ENCODE peak calls at places on chromosomes 4 and X, in six cellular contexts. H, J, X, K, E and V are unnamed samples.
A peak's percentile ranks its signal among the peaks of the same experiment; 100 is the strongest.

GRCh38 chr4:82706349-82707000 is 92.1 kb downstream of the SCD5 start:
- DNase-seq in E (no peak), K (no peak), X (no peak), H (no peak), J (no peak), V (no peak)

GRCh38 chr4:158670975-158671664 is 567 bp downstream of the C4orf46 start:
- DNase-seq in J (peak; percentile 53), K (peak; percentile 70), X (peak; percentile 85), E (peak; percentile 39), H (no peak), V (peak; percentile 31)

GRCh38 chrX:46180258-46180687 is 364.9 kb downstream of the ZNF674 start:
- DNase-seq in K (no peak), X (no peak), E (no peak), J (no peak), H (no peak), V (no peak)

GRCh38 chrX:110692876-110693275 is 102.7 kb downstream of the CHRDL1 start:
- DNase-seq in H (no peak), E (no peak), X (no peak), K (no peak), J (no peak), V (no peak)

GRCh38 chrX:31854716-31855115 is 782.9 kb upstream of the FTHL17 start:
- DNase-seq in X (no peak), E (no peak), H (no peak), K (no peak), J (no peak), V (no peak)

GRCh38 chr4:87038837-87039715 is 104.3 kb downstream of the AFF1 start:
- DNase-seq in E (no peak), H (peak; percentile 74), X (peak; percentile 54), J (no peak), K (no peak), V (no peak)

GRCh38 chr4:89121711-89122387 is 10.5 kb downstream of the TIGD2 start:
- DNase-seq in X (peak; percentile 38), K (no peak), J (no peak), H (peak; percentile 43), E (no peak), V (no peak)

GRCh38 chr4:138650917-138651564 is 364.5 kb upstream of the NOCT start:
- DNase-seq in X (peak; percentile 15), J (no peak), E (no peak), K (no peak), H (no peak), V (no peak)

GRCh38 chr4:1169691-1170096 is 2.7 kb downstream of the SPON2 start:
- DNase-seq in E (no peak), J (no peak), X (no peak), H (peak; percentile 74), K (peak; percentile 21), V (no peak)

GRCh38 chr4:174084542-174084941 is 198.9 kb downstream of the FBXO8 start:
- DNase-seq in E (no peak), J (no peak), H (no peak), K (no peak), X (no peak), V (no peak)
- H3K4me1 ChIP-seq in E (no peaks in the 10 kb centered on the region), J (no peaks in the 10 kb centered on the region), H (no peaks in the 10 kb centered on the region), K (no peaks in the 10 kb centered on the region), X (no peaks in the 10 kb centered on the region), V (no peaks in the 10 kb centered on the region)

DNA sequence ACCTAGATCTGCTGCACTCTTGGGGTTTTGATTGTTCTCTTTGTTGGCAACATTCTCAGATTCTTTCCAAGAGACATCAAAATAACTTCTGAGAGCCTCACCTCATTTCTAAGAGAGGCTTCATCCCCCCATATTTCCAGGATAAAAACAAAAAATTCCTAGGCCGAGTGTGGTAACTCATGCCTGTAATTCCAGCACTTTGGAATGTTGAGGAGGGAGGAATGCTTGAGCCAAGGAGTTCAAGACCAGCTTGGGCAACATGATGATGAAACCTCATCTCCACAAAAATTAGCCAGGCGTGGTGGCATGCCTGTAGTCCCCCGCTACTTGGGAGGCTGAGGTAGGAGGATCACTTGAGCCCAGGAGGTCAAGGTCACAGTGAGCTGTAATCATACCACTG is 477.0 kb downstream of the INPP4B start:
- DNase-seq in J (no peak), H (no peak), X (no peak), E (no peak), K (no peak), V (no peak)
- H3K4me3 ChIP-seq in J (no peak overlapping the region), H (no peak overlapping the region), X (no peak overlapping the region), E (peak overlapping the region; percentile 4), K (no peak overlapping the region), V (no peak overlapping the region)

GRCh38 chr4:153566751-153567150 is 100.6 kb downstream of the TMEM131L start:
- DNase-seq in E (no peak), K (no peak), H (no peak), J (no peak), X (no peak), V (no peak)
- H3K4me1 ChIP-seq in E (peaks cover 28% of the 10 kb centered on the region), K (peaks cover 11% of the 10 kb centered on the region), H (no peaks in the 10 kb centered on the region), J (peaks cover 64% of the 10 kb centered on the region), X (peaks cover 14% of the 10 kb centered on the region), V (no peaks in the 10 kb centered on the region)

DNA sequence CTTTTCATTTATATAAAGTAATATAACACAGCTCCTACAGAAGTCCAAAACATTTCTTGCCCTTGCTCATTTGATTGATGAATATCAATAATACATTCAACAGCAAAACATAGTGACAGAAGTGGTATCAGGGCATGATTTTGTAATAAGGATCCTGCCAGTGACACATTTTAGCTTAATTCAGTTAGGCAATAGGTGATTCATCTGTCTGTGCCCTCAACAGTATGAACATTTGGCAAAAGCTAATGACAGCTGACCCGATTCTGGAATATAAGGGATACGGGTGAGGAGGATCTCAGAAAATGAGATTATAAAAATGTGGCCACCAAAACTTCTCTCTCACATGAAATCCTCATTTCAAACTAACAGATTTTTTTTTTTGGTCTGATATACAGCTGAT is 294.0 kb downstream of the CAMK2D start:
- DNase-seq in X (no peak), J (no peak), K (no peak), E (no peak), H (no peak), V (no peak)
- H3K4me3 ChIP-seq in X (no peak overlapping the region), J (no peak overlapping the region), K (no peak overlapping the region), E (no peak overlapping the region), H (no peak overlapping the region), V (no peak overlapping the region)

DNA sequence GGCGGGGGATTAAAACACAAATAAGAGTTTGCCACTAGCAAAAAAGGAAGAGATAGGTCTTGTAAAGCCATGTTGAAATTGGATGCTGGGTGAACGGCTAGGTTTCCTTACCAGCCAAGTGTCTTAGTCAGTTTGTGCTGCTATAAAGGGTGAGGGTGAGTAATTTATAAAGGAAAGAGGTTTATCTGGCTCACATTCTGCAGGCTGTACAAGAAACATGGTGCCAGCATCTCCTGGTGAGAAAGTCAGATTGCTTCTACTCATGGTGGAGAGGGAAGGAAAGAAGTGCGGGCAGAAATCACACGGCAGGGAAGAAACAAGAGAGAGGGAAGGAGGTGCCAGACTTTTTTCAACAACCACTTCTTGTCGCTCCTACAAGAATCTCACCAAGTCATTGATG is 507.5 kb downstream of the SPOCK3 start:
- DNase-seq in X (no peak), H (no peak), K (no peak), E (no peak), J (no peak), V (no peak)
- H3K4me1 ChIP-seq in X (no peaks in the 10 kb centered on the region), H (no peaks in the 10 kb centered on the region), K (no peaks in the 10 kb centered on the region), E (no peaks in the 10 kb centered on the region), J (no peaks in the 10 kb centered on the region), V (no peaks in the 10 kb centered on the region)

DNA sequence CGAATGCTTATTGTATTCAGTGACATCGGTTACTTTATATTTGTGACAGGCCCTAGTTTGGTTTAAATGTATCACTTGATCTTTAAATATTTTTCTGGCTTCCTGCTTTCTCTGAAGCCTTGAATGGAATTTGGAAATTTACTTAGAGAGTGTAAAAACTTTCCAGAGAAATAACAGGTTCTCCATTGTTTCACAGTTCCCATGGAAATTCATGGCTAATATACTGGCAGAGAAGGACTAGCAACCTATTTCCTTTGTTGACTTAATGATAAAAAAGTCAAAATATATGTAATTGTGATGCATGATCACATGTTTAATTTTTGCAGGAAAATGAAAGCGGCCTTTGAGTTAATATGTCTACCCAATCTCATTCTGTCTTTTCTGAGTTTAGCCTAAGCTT is 13.2 kb downstream of the NEIL3 start:
- DNase-seq in E (no peak), X (no peak), J (no peak), H (no peak), K (no peak), V (no peak)
- H3K4me3 ChIP-seq in E (no peak overlapping the region), X (no peak overlapping the region), J (no peak overlapping the region), H (no peak overlapping the region), K (no peak overlapping the region), V (no peak overlapping the region)